ENCODE peak calls at places on chromosome 18, in eight cellular contexts. One of them, this sample, is unnamed.

GRCh38 chr18:48122816-48123215 is 192.4 kb upstream of the SMAD2 start:
- DNase-seq in A549: no peak
- DNase-seq in endothelial cell: no peak
- DNase-seq in choroid plexus epithelial cell: no peak
- DNase-seq in heart left ventricle: no peak
- DNase-seq in B cell: no peak
- DNase-seq in cardiac fibroblast: no peak
- DNase-seq in AG04450: no peak
- DNase-seq in this sample: no peak

GRCh38 chr18:69257861-69258458 is 142.7 kb upstream of the DOK6 start:
- DNase-seq in A549: no peak
- DNase-seq in endothelial cell: no peak
- DNase-seq in choroid plexus epithelial cell: peak
- DNase-seq in heart left ventricle: no peak
- DNase-seq in B cell: no peak
- DNase-seq in cardiac fibroblast: peak
- DNase-seq in AG04450: peak
- DNase-seq in this sample: no peak

GRCh38 chr18:73408434-73408833 is 540.6 kb upstream of the NETO1 start:
- DNase-seq in A549: no peak
- DNase-seq in endothelial cell: no peak
- DNase-seq in choroid plexus epithelial cell: peak
- DNase-seq in heart left ventricle: no peak
- DNase-seq in B cell: no peak
- DNase-seq in cardiac fibroblast: peak
- DNase-seq in AG04450: no peak
- DNase-seq in this sample: no peak

GRCh38 chr18:63817441-63818051 is 42.3 kb downstream of the SERPINB7 start:
- DNase-seq in A549: no peak
- DNase-seq in endothelial cell: no peak
- DNase-seq in choroid plexus epithelial cell: peak
- DNase-seq in heart left ventricle: no peak
- DNase-seq in B cell: no peak
- DNase-seq in cardiac fibroblast: peak
- DNase-seq in AG04450: no peak
- DNase-seq in this sample: no peak

GRCh38 chr18:28728891-28729290 is 552.0 kb upstream of the CDH2 start:
- DNase-seq in A549: no peak
- DNase-seq in endothelial cell: no peak
- DNase-seq in choroid plexus epithelial cell: peak
- DNase-seq in heart left ventricle: no peak
- DNase-seq in B cell: no peak
- DNase-seq in cardiac fibroblast: peak
- DNase-seq in AG04450: no peak
- DNase-seq in this sample: no peak

GRCh38 chr18:23313379-23313778 is 139.7 kb upstream of the RIOK3 start:
- DNase-seq in A549: no peak
- DNase-seq in endothelial cell: no peak
- DNase-seq in choroid plexus epithelial cell: no peak
- DNase-seq in heart left ventricle: no peak
- DNase-seq in B cell: no peak
- DNase-seq in cardiac fibroblast: no peak
- DNase-seq in AG04450: no peak
- DNase-seq in this sample: no peak

GRCh38 chr18:61683856-61684255 is 209.0 kb downstream of the RNF152 start:
- DNase-seq in A549: no peak
- DNase-seq in endothelial cell: no peak
- DNase-seq in choroid plexus epithelial cell: no peak
- DNase-seq in heart left ventricle: no peak
- DNase-seq in B cell: no peak
- DNase-seq in cardiac fibroblast: no peak
- DNase-seq in AG04450: no peak
- DNase-seq in this sample: no peak

GRCh38 chr18:73136134-73136533 is 268.3 kb upstream of the NETO1 start:
- DNase-seq in A549: no peak
- DNase-seq in endothelial cell: no peak
- DNase-seq in choroid plexus epithelial cell: peak
- DNase-seq in heart left ventricle: no peak
- DNase-seq in B cell: peak
- DNase-seq in cardiac fibroblast: peak
- DNase-seq in AG04450: no peak
- DNase-seq in this sample: peak

GRCh38 chr18:36419188-36419912 is 121.8 kb downstream of the FHOD3 start:
- DNase-seq in A549: no peak
- DNase-seq in endothelial cell: no peak
- DNase-seq in choroid plexus epithelial cell: no peak
- DNase-seq in heart left ventricle: peak
- DNase-seq in B cell: no peak
- DNase-seq in cardiac fibroblast: no peak
- DNase-seq in AG04450: peak
- DNase-seq in this sample: no peak

GRCh38 chr18:7878265-7879173 is 311.4 kb downstream of the PTPRM start:
- DNase-seq in A549: peak
- DNase-seq in endothelial cell: no peak
- DNase-seq in choroid plexus epithelial cell: no peak
- DNase-seq in heart left ventricle: no peak
- DNase-seq in B cell: no peak
- DNase-seq in cardiac fibroblast: no peak
- DNase-seq in AG04450: no peak
- DNase-seq in this sample: no peak

GRCh38 chr18:46915800-46916550 is 1.3 kb downstream of the PIAS2 start:
- DNase-seq in A549: no peak
- DNase-seq in endothelial cell: no peak
- DNase-seq in choroid plexus epithelial cell: no peak
- DNase-seq in heart left ventricle: no peak
- DNase-seq in B cell: no peak
- DNase-seq in cardiac fibroblast: no peak
- DNase-seq in AG04450: no peak
- DNase-seq in this sample: no peak
- TF ChIP-seq CTCF in A549: no peak
- TF ChIP-seq CTCF in endothelial cell: no peak
- TF ChIP-seq CTCF in choroid plexus epithelial cell: no peak
- TF ChIP-seq CTCF in heart left ventricle: no peak
- TF ChIP-seq CTCF in B cell: no peak
- TF ChIP-seq CTCF in cardiac fibroblast: no peak
- TF ChIP-seq CTCF in AG04450: no peak
- TF ChIP-seq CTCF in this sample: no peak

DNA sequence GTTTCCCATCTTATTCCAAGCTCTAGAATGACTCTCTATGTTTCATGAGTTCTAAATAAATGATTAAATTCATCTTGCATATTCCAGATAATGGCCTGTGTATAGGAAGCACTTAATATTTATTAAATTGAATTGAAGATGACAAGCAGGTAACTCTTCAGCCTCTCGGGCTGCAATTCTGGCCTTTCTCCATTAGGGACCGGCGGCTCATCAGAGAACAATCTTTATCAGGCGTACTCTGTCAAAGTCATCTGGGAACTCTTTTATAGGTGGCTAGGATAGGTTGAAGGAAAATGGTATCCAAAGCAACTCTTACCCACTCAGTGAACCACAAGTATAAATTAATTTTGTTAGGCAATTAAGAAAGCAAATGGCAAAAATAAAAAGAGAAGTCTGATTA is 308.5 kb downstream of the NOL4 start:
- DNase-seq in A549: no peak
- DNase-seq in endothelial cell: no peak
- DNase-seq in choroid plexus epithelial cell: no peak
- DNase-seq in heart left ventricle: no peak
- DNase-seq in B cell: no peak
- DNase-seq in cardiac fibroblast: no peak
- DNase-seq in AG04450: no peak
- DNase-seq in this sample: no peak
- TF ChIP-seq CTCF in A549: no peak
- TF ChIP-seq CTCF in endothelial cell: no peak
- TF ChIP-seq CTCF in choroid plexus epithelial cell: peak
- TF ChIP-seq CTCF in heart left ventricle: no peak
- TF ChIP-seq CTCF in B cell: no peak
- TF ChIP-seq CTCF in cardiac fibroblast: no peak
- TF ChIP-seq CTCF in AG04450: no peak
- TF ChIP-seq CTCF in this sample: no peak

GRCh38 chr18:65206551-65207260 is 544.1 kb upstream of the CDH7 start:
- DNase-seq in A549: peak
- DNase-seq in endothelial cell: peak
- DNase-seq in choroid plexus epithelial cell: no peak
- DNase-seq in heart left ventricle: no peak
- DNase-seq in B cell: no peak
- DNase-seq in cardiac fibroblast: no peak
- DNase-seq in AG04450: no peak
- DNase-seq in this sample: no peak
- TF ChIP-seq CTCF in A549: no peak
- TF ChIP-seq CTCF in endothelial cell: no peak
- TF ChIP-seq CTCF in choroid plexus epithelial cell: no peak
- TF ChIP-seq CTCF in heart left ventricle: no peak
- TF ChIP-seq CTCF in B cell: no peak
- TF ChIP-seq CTCF in cardiac fibroblast: no peak
- TF ChIP-seq CTCF in AG04450: no peak
- TF ChIP-seq CTCF in this sample: no peak

DNA sequence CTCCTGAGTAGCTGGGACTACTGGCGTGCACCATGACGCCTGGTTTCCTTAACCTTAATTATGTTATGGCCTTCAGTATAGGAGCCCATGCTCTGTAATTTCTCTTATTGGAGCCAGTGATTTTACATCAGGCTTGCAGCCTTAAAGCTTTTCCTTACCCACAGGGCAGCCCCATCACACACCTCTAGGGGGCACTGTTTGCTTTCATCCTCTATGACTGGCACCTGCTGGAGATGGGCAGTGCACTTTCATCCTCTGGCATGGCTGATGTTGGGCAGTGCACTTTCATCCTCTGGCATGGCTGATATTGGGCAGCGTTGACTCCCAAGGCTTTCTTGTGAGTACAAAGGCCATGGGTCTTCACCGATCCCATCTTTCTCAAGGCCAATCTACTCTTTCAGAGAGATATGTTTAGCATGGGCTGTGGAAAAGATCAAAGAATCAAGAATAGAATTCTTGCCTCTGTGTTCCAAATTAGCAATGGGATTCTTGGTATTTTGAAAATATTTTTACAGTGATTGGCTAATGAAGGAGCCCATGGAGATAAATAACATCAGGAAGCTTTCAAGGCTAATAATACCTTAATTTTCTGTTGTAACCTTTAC is 80.7 kb upstream of the MEX3C start:
- DNase-seq in A549: peak
- DNase-seq in endothelial cell: peak
- DNase-seq in choroid plexus epithelial cell: peak
- DNase-seq in heart left ventricle: peak
- DNase-seq in B cell: no peak
- DNase-seq in cardiac fibroblast: peak
- DNase-seq in AG04450: no peak
- DNase-seq in this sample: peak
- TF ChIP-seq CTCF in A549: peak
- TF ChIP-seq CTCF in endothelial cell: peak
- TF ChIP-seq CTCF in choroid plexus epithelial cell: peak
- TF ChIP-seq CTCF in heart left ventricle: peak
- TF ChIP-seq CTCF in B cell: peak
- TF ChIP-seq CTCF in cardiac fibroblast: peak
- TF ChIP-seq CTCF in AG04450: no peak
- TF ChIP-seq CTCF in this sample: peak

GRCh38 chr18:31205273-31205672 is 42.6 kb upstream of the DSC1 start:
- DNase-seq in A549: no peak
- DNase-seq in endothelial cell: no peak
- DNase-seq in choroid plexus epithelial cell: no peak
- DNase-seq in heart left ventricle: no peak
- DNase-seq in B cell: no peak
- DNase-seq in cardiac fibroblast: no peak
- DNase-seq in AG04450: no peak
- DNase-seq in this sample: no peak

GRCh38 chr18:31204833-31205232 is 42.2 kb upstream of the DSC1 start:
- DNase-seq in A549: no peak
- DNase-seq in endothelial cell: no peak
- DNase-seq in choroid plexus epithelial cell: no peak
- DNase-seq in heart left ventricle: no peak
- DNase-seq in B cell: no peak
- DNase-seq in cardiac fibroblast: no peak
- DNase-seq in AG04450: no peak
- DNase-seq in this sample: no peak

GRCh38 chr18:31209041-31209440 is 46.4 kb upstream of the DSC1 start:
- DNase-seq in A549: no peak
- DNase-seq in endothelial cell: no peak
- DNase-seq in choroid plexus epithelial cell: no peak
- DNase-seq in heart left ventricle: no peak
- DNase-seq in B cell: no peak
- DNase-seq in cardiac fibroblast: no peak
- DNase-seq in AG04450: no peak
- DNase-seq in this sample: no peak

GRCh38 chr18:31206064-31206463 is 43.4 kb upstream of the DSC1 start:
- DNase-seq in A549: no peak
- DNase-seq in endothelial cell: no peak
- DNase-seq in choroid plexus epithelial cell: no peak
- DNase-seq in heart left ventricle: no peak
- DNase-seq in B cell: no peak
- DNase-seq in cardiac fibroblast: no peak
- DNase-seq in AG04450: no peak
- DNase-seq in this sample: no peak

DNA sequence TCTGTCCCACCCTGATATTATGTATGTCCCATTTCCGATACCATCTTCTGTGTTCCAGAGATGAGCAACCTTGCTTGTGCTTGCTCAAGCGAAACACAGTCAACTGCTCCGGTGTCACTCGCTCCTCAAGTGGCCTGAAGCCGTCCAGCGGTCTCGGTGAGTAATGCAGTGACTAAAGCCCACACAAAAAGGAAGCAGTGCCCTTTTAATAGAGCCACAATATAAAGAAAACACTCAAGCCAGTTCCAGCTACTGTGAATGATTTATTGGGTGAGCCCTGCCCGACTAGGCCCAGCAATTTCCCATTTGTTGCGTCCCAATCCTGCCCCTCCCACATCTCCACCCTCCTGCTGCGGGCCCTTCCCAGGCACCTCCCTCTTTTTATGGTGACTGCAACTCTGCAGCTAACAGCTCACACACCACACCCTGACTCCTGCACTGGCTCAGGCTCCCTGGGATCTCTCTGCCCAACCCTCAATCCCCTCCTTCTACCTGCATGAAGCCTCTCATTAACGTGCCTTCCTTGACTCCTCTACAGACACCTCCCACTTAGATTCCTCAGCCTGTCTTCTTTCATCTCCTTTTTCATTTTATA is 44.2 kb upstream of the DSC1 start:
- DNase-seq in A549: peak
- DNase-seq in endothelial cell: no peak
- DNase-seq in choroid plexus epithelial cell: peak
- DNase-seq in heart left ventricle: peak
- DNase-seq in B cell: no peak
- DNase-seq in cardiac fibroblast: no peak
- DNase-seq in AG04450: no peak
- DNase-seq in this sample: peak
- TF ChIP-seq CTCF in A549: no peak
- TF ChIP-seq CTCF in endothelial cell: no peak
- TF ChIP-seq CTCF in choroid plexus epithelial cell: peak
- TF ChIP-seq CTCF in heart left ventricle: no peak
- TF ChIP-seq CTCF in B cell: no peak
- TF ChIP-seq CTCF in cardiac fibroblast: no peak
- TF ChIP-seq CTCF in AG04450: no peak
- TF ChIP-seq CTCF in this sample: no peak

DNA sequence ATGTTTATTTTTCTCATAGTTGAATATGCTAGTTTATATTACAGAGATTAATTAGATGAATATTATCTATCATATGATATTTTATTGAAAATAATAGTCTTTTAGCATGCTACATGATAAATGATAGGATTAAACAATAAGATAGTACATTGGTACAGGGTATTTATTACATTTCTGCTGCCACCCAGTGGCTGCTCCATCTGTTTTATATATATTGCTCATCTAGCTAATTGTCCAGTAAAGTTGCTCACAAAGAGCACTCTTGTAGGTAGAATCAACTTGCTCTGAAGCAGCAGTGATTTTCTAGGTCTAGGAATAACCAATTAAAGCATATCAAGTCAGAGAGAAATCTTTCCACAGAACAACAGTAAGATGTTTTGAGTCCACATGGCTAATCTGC is 183.3 kb downstream of the ASXL3 start:
- DNase-seq in A549: peak
- DNase-seq in endothelial cell: no peak
- DNase-seq in choroid plexus epithelial cell: peak
- DNase-seq in heart left ventricle: peak
- DNase-seq in B cell: no peak
- DNase-seq in cardiac fibroblast: peak
- DNase-seq in AG04450: no peak
- DNase-seq in this sample: peak
- TF ChIP-seq CTCF in A549: peak
- TF ChIP-seq CTCF in endothelial cell: peak
- TF ChIP-seq CTCF in choroid plexus epithelial cell: peak
- TF ChIP-seq CTCF in heart left ventricle: peak
- TF ChIP-seq CTCF in B cell: no peak
- TF ChIP-seq CTCF in cardiac fibroblast: peak
- TF ChIP-seq CTCF in AG04450: peak
- TF ChIP-seq CTCF in this sample: peak

This sample was measured in GM20000.